ENCODE peak calls at places on chromosomes 16 and 17, in five cellular contexts. X is endothelial cell; Y is stimulated activated CD8-positive, alpha-beta memory T cell treated with anti-CD3 and anti-CD28 coated beads, Interleukin-4, amount 100 ng/mL, for 24 hours; C is naive thymus-derived CD8-positive, alpha-beta T cell; F is T-cell. H is an unnamed sample.

GRCh38 chr17:75910699-75911098 is 6.0 kb upstream of the MRPL38 start:
- DNase-seq in X (no peak), Y (no peak), C (no peak), F (no peak), H (no peak)

GRCh38 chr16:86345521-86345920 is 164.8 kb upstream of the FOXF1 start:
- DNase-seq in X (no peak), Y (no peak), C (no peak), F (no peak), H (no peak)

GRCh38 chr16:4488486-4488967 is 12.3 kb downstream of the HMOX2 start:
- DNase-seq in X (no peak), Y (no peak), C (peak; percentile 70), F (peak; percentile 45), H (no peak)

GRCh38 chr16:24609740-24610420 is 70.5 kb downstream of the RBBP6 start:
- DNase-seq in X (peak; percentile 31), Y (no peak), C (no peak), F (no peak), H (no peak)

GRCh38 chr16:83336630-83337029 is 471.1 kb upstream of the HSBP1 start:
- DNase-seq in X (no peak), Y (no peak), C (no peak), F (no peak), H (no peak)

GRCh38 chr16:84277244-84277823 is 17.3 kb upstream of the WFDC1 start:
- DNase-seq in X (peak; percentile 82), Y (peak; percentile 58), C (peak; percentile 56), F (peak; percentile 27), H (peak; percentile 69)

GRCh38 chr17:77003699-77004098 is 135.5 kb downstream of the MGAT5B start:
- DNase-seq in X (no peak), Y (no peak), C (no peak), F (no peak), H (no peak)

GRCh38 chr16:49459953-49460735 is 86.5 kb downstream of the C16orf78 start:
- DNase-seq in X (no peak), Y (no peak), C (no peak), F (no peak), H (no peak)

GRCh38 chr16:79639576-79640311 is 39.2 kb upstream of the MAF start:
- DNase-seq in X (no peak), Y (no peak), C (no peak), F (no peak), H (no peak)

GRCh38 chr17:49297141-49297540 is 64.9 kb downstream of the ZNF652 start:
- DNase-seq in X (no peak), Y (no peak), C (no peak), F (no peak), H (no peak)

GRCh38 chr16:89037261-89038152 is 56.1 kb upstream of the ACSF3 start:
- DNase-seq in X (peak; percentile 83), Y (no peak), C (no peak), F (no peak), H (peak; percentile 25)

GRCh38 chr17:12040478-12040877 is 19.8 kb downstream of the MAP2K4 start:
- DNase-seq in X (no peak), Y (no peak), C (no peak), F (no peak), H (no peak)

GRCh38 chr17:64378890-64379354 is 11.7 kb downstream of the PECAM1 start:
- DNase-seq in X (no peak), Y (no peak), C (no peak), F (no peak), H (no peak)

GRCh38 chr17:75832652-75833400 is 11.4 kb downstream of the UNC13D start:
- DNase-seq in X (peak; percentile 38), Y (no peak), C (peak; percentile 44), F (no peak), H (no peak)

GRCh38 chr17:49360796-49361128 is 1.3 kb downstream of the ZNF652 start:
- DNase-seq in X (no peak), Y (no peak), C (no peak), F (no peak), H (no peak)

H was measured in CD4-positive, alpha-beta T cell.